ENCODE peak calls at places on chromosomes 13 and 19, in five cellular contexts. G is naive thymus-derived CD8-positive, alpha-beta T cell; J is fibroblast of pulmonary artery; U is tibial artery; Z is WERI-Rb-1. K is an unnamed sample.

GRCh38 chr13:73765651-73766384 is 368.4 kb downstream of the KLF12 start:
- DNase-seq in G (peak), Z (peak), U (peak), J (peak), K (no peak)

GRCh38 chr19:16942583-16942982 is 53.8 kb downstream of the F2RL3 start:
- DNase-seq in U (no peak), J (no peak), Z (no peak), G (no peak), K (no peak)

GRCh38 chr13:112159575-112160547 is 92.9 kb downstream of the SOX1 start:
- DNase-seq in J (no peak), G (no peak), Z (no peak), U (peak), K (no peak)

GRCh38 chr19:54162241-54162805 is 2.8 kb upstream of the LENG1 start:
- DNase-seq in J (peak), Z (no peak), G (peak), U (peak), K (no peak)

GRCh38 chr19:49064768-49065611 is at the start of gene NTF4:
- DNase-seq in Z (peak), U (no peak), J (peak), G (no peak), K (no peak)

GRCh38 chr13:70171151-70171550 is 62.9 kb upstream of the KLHL1 start:
- DNase-seq in Z (no peak), U (no peak), G (no peak), J (no peak), K (no peak)

GRCh38 chr13:98984983-98985382 is 7.1 kb upstream of the DOCK9 start:
- DNase-seq in J (no peak), U (no peak), G (no peak), Z (no peak), K (no peak)

GRCh38 chr13:30863231-30863630 is 42.8 kb upstream of the MEDAG start:
- DNase-seq in Z (no peak), J (no peak), U (no peak), G (no peak), K (no peak)

GRCh38 chr13:42883771-42884170 is 102.4 kb downstream of the FAM216B start:
- DNase-seq in G (no peak), J (peak), U (no peak), Z (peak), K (no peak)

GRCh38 chr13:46666727-46667456 is 113.9 kb downstream of the LRCH1 start:
- DNase-seq in Z (no peak), U (peak), G (no peak), J (no peak), K (no peak)

GRCh38 chr13:45690636-45691035 is 11.5 kb upstream of the CBY2 start:
- DNase-seq in J (no peak), G (no peak), Z (no peak), U (no peak), K (no peak)

GRCh38 chr19:18660051-18660910 is 23.2 kb upstream of the CRTC1 start:
- DNase-seq in Z (no peak), U (peak), J (peak), G (no peak), K (no peak)

GRCh38 chr19:13074378-13074777 is 28.3 kb downstream of the LYL1 start:
- DNase-seq in J (no peak), Z (no peak), G (no peak), U (no peak), K (no peak)

GRCh38 chr13:40595693-40596092 is 70.7 kb downstream of the FOXO1 start:
- DNase-seq in Z (no peak), J (peak), G (no peak), U (no peak), K (no peak)

GRCh38 chr19:18612772-18613588 is at the start of gene TMEM59L:
- DNase-seq in J (no peak), Z (no peak), U (no peak), G (peak), K (no peak)

GRCh38 chr13:75904012-75904411 is 267.9 kb downstream of the LMO7 start:
- DNase-seq in U (no peak), Z (no peak), G (no peak), J (no peak), K (no peak)

GRCh38 chr19:16877581-16877980 is 11.2 kb upstream of the F2RL3 start:
- DNase-seq in U (no peak), J (no peak), G (no peak), Z (no peak), K (no peak)

GRCh38 chr13:100240109-100240779 is 151.4 kb downstream of the PCCA start:
- DNase-seq in J (no peak), Z (no peak), U (no peak), G (no peak), K (no peak)

GRCh38 chr19:35508129-35508528 is 5.3 kb downstream of the DMKN start:
- DNase-seq in G (no peak), U (no peak), Z (no peak), J (no peak), K (no peak)

GRCh38 chr13:112132619-112133018 is 65.7 kb downstream of the SOX1 start:
- DNase-seq in J (no peak), Z (no peak), U (peak), G (no peak), K (no peak)

GRCh38 chr13:64810701-64811258 is 2419.4 kb downstream of the PCDH9 start:
- DNase-seq in J (peak), Z (no peak), U (no peak), G (no peak), K (no peak)

GRCh38 chr19:2239771-2240770 is 3.4 kb downstream of the SF3A2 start:
- DNase-seq in U (no peak), Z (no peak), J (peak), G (no peak), K (no peak)

GRCh38 chr19:38959618-38960017 is 15.9 kb downstream of the FBXO17 start:
- DNase-seq in J (no peak), U (no peak), Z (no peak), G (no peak), K (no peak)

GRCh38 chr13:111228262-111229144 is 91.9 kb upstream of the TEX29 start:
- DNase-seq in U (peak), G (no peak), Z (no peak), J (no peak), K (no peak)

GRCh38 chr13:62357887-62358645 is 942.4 kb upstream of the PCDH20 start:
- DNase-seq in J (peak), Z (peak), G (no peak), U (no peak), K (no peak)

GRCh38 chr19:40567040-40567749 is 9.5 kb upstream of the SHKBP1 start:
- DNase-seq in G (no peak), Z (no peak), J (no peak), U (no peak), K (no peak)

GRCh38 chr19:54430306-54431254 is 15.3 kb downstream of the TTYH1 start:
- DNase-seq in J (peak), Z (peak), G (peak), U (no peak), K (no peak)

GRCh38 chr13:48853381-48854102 is 122.2 kb upstream of the FNDC3A start:
- DNase-seq in J (peak), Z (no peak), G (no peak), U (no peak), K (no peak)

GRCh38 chr19:38735257-38735686 is 9.0 kb downstream of the CAPN12 start:
- DNase-seq in J (no peak), Z (peak), G (peak), U (peak), K (peak)

GRCh38 chr19:55704494-55705245 is 29.6 kb downstream of the EPN1 start:
- DNase-seq in U (peak), G (no peak), J (no peak), Z (no peak), K (no peak)

GRCh38 chr13:94607939-94608338 is 6.3 kb downstream of the GPR180 start:
- DNase-seq in G (no peak), J (no peak), U (no peak), Z (no peak), K (no peak)

GRCh38 chr13:30905932-30906383 is at the start of gene MEDAG:
- DNase-seq in U (peak), Z (no peak), J (peak), G (no peak), K (no peak)

GRCh38 chr13:26247608-26248007 is 6.3 kb upstream of the CDK8 start:
- DNase-seq in J (no peak), U (no peak), Z (no peak), G (no peak), K (no peak)